ENCODE peak calls at places on chromosome 7, in seven cellular contexts. One of them, this sample, is unnamed.

GRCh38 chr7:27053153-27053552 is 42.6 kb downstream of the HOXA1 start:
- DNase-seq in endodermal cell: peak
- DNase-seq in nephron progenitor cell: peak
- DNase-seq in body of pancreas: no peak
- DNase-seq in HFFc6: no peak
- DNase-seq in mammary epithelial cell: no peak
- DNase-seq in choroid plexus epithelial cell: no peak
- DNase-seq in this sample: no peak

GRCh38 chr7:151682831-151683614 is 163.3 kb upstream of the RHEB start:
- DNase-seq in endodermal cell: no peak
- DNase-seq in nephron progenitor cell: no peak
- DNase-seq in body of pancreas: no peak
- DNase-seq in HFFc6: no peak
- DNase-seq in mammary epithelial cell: no peak
- DNase-seq in choroid plexus epithelial cell: no peak
- DNase-seq in this sample: no peak

GRCh38 chr7:41943098-41943577 is 240.2 kb upstream of the INHBA start:
- DNase-seq in endodermal cell: peak
- DNase-seq in nephron progenitor cell: peak
- DNase-seq in body of pancreas: peak
- DNase-seq in HFFc6: peak
- DNase-seq in mammary epithelial cell: peak
- DNase-seq in choroid plexus epithelial cell: peak
- DNase-seq in this sample: peak

GRCh38 chr7:127066974-127067373 is 185.8 kb downstream of the GRM8 start:
- DNase-seq in endodermal cell: peak
- DNase-seq in nephron progenitor cell: no peak
- DNase-seq in body of pancreas: no peak
- DNase-seq in HFFc6: no peak
- DNase-seq in mammary epithelial cell: no peak
- DNase-seq in choroid plexus epithelial cell: no peak
- DNase-seq in this sample: no peak

GRCh38 chr7:20219446-20220292 is 2.5 kb upstream of the MACC1 start:
- DNase-seq in endodermal cell: peak
- DNase-seq in nephron progenitor cell: peak
- DNase-seq in body of pancreas: peak
- DNase-seq in HFFc6: no peak
- DNase-seq in mammary epithelial cell: peak
- DNase-seq in choroid plexus epithelial cell: peak
- DNase-seq in this sample: peak

GRCh38 chr7:137904826-137905225 is 58.1 kb upstream of the DGKI start:
- DNase-seq in endodermal cell: no peak
- DNase-seq in nephron progenitor cell: no peak
- DNase-seq in body of pancreas: no peak
- DNase-seq in HFFc6: no peak
- DNase-seq in mammary epithelial cell: no peak
- DNase-seq in choroid plexus epithelial cell: no peak
- DNase-seq in this sample: no peak

GRCh38 chr7:54546986-54547314 is 4.8 kb downstream of the VSTM2A start:
- DNase-seq in endodermal cell: no peak
- DNase-seq in nephron progenitor cell: no peak
- DNase-seq in body of pancreas: no peak
- DNase-seq in HFFc6: no peak
- DNase-seq in mammary epithelial cell: no peak
- DNase-seq in choroid plexus epithelial cell: no peak
- DNase-seq in this sample: no peak

GRCh38 chr7:103679156-103680132 is 233.4 kb upstream of the SLC26A5 start:
- DNase-seq in endodermal cell: no peak
- DNase-seq in nephron progenitor cell: no peak
- DNase-seq in body of pancreas: no peak
- DNase-seq in HFFc6: no peak
- DNase-seq in mammary epithelial cell: peak
- DNase-seq in choroid plexus epithelial cell: peak
- DNase-seq in this sample: no peak

GRCh38 chr7:48899932-48900331 is 24.4 kb upstream of the CDC14C start:
- DNase-seq in endodermal cell: no peak
- DNase-seq in nephron progenitor cell: no peak
- DNase-seq in body of pancreas: no peak
- DNase-seq in HFFc6: no peak
- DNase-seq in mammary epithelial cell: peak
- DNase-seq in choroid plexus epithelial cell: peak
- DNase-seq in this sample: no peak

GRCh38 chr7:36349626-36350025 is 40.0 kb upstream of the ANLN start:
- DNase-seq in endodermal cell: no peak
- DNase-seq in nephron progenitor cell: no peak
- DNase-seq in body of pancreas: no peak
- DNase-seq in HFFc6: no peak
- DNase-seq in mammary epithelial cell: peak
- DNase-seq in choroid plexus epithelial cell: peak
- DNase-seq in this sample: no peak

GRCh38 chr7:100396421-100396982 is 23.2 kb downstream of the PILRA start:
- DNase-seq in endodermal cell: no peak
- DNase-seq in nephron progenitor cell: no peak
- DNase-seq in body of pancreas: no peak
- DNase-seq in HFFc6: no peak
- DNase-seq in mammary epithelial cell: no peak
- DNase-seq in choroid plexus epithelial cell: peak
- DNase-seq in this sample: no peak

GRCh38 chr7:98278936-98279335 is 2.5 kb upstream of the BRI3 start:
- DNase-seq in endodermal cell: no peak
- DNase-seq in nephron progenitor cell: no peak
- DNase-seq in body of pancreas: no peak
- DNase-seq in HFFc6: no peak
- DNase-seq in mammary epithelial cell: no peak
- DNase-seq in choroid plexus epithelial cell: no peak
- DNase-seq in this sample: no peak

GRCh38 chr7:130180571-130180971 is 24.6 kb downstream of the TMEM209 start:
- DNase-seq in endodermal cell: no peak
- DNase-seq in nephron progenitor cell: no peak
- DNase-seq in body of pancreas: no peak
- DNase-seq in HFFc6: peak
- DNase-seq in mammary epithelial cell: peak
- DNase-seq in choroid plexus epithelial cell: peak
- DNase-seq in this sample: no peak

GRCh38 chr7:106110238-106110560 is 1.9 kb downstream of the SYPL1 start:
- DNase-seq in endodermal cell: no peak
- DNase-seq in nephron progenitor cell: no peak
- DNase-seq in body of pancreas: no peak
- DNase-seq in HFFc6: no peak
- DNase-seq in mammary epithelial cell: peak
- DNase-seq in choroid plexus epithelial cell: peak
- DNase-seq in this sample: no peak

GRCh38 chr7:2082357-2083038 is 150.2 kb downstream of the MAD1L1 start:
- DNase-seq in endodermal cell: no peak
- DNase-seq in nephron progenitor cell: peak
- DNase-seq in body of pancreas: no peak
- DNase-seq in HFFc6: peak
- DNase-seq in mammary epithelial cell: no peak
- DNase-seq in choroid plexus epithelial cell: peak
- DNase-seq in this sample: peak

GRCh38 chr7:30224511-30225031 is 59.8 kb upstream of the ZNRF2 start:
- DNase-seq in endodermal cell: no peak
- DNase-seq in nephron progenitor cell: no peak
- DNase-seq in body of pancreas: no peak
- DNase-seq in HFFc6: peak
- DNase-seq in mammary epithelial cell: peak
- DNase-seq in choroid plexus epithelial cell: peak
- DNase-seq in this sample: peak

GRCh38 chr7:17651926-17652385 is 288.3 kb downstream of the SNX13 start:
- DNase-seq in endodermal cell: no peak
- DNase-seq in nephron progenitor cell: no peak
- DNase-seq in body of pancreas: no peak
- DNase-seq in HFFc6: peak
- DNase-seq in mammary epithelial cell: peak
- DNase-seq in choroid plexus epithelial cell: peak
- DNase-seq in this sample: peak

GRCh38 chr7:138834583-138834982 is 36.6 kb upstream of the ATP6V0A4 start:
- DNase-seq in endodermal cell: no peak
- DNase-seq in nephron progenitor cell: no peak
- DNase-seq in body of pancreas: no peak
- DNase-seq in HFFc6: no peak
- DNase-seq in mammary epithelial cell: no peak
- DNase-seq in choroid plexus epithelial cell: no peak
- DNase-seq in this sample: no peak

GRCh38 chr7:1114088-1114487 is 26.2 kb downstream of the GPER1 start:
- DNase-seq in endodermal cell: no peak
- DNase-seq in nephron progenitor cell: no peak
- DNase-seq in body of pancreas: no peak
- DNase-seq in HFFc6: no peak
- DNase-seq in mammary epithelial cell: no peak
- DNase-seq in choroid plexus epithelial cell: no peak
- DNase-seq in this sample: no peak

GRCh38 chr7:2633538-2634264 is 1.9 kb downstream of the TTYH3 start:
- DNase-seq in endodermal cell: peak
- DNase-seq in nephron progenitor cell: no peak
- DNase-seq in body of pancreas: no peak
- DNase-seq in HFFc6: peak
- DNase-seq in mammary epithelial cell: peak
- DNase-seq in choroid plexus epithelial cell: peak
- DNase-seq in this sample: peak

GRCh38 chr7:4830176-4830575 is 31.7 kb downstream of the PAPOLB start:
- DNase-seq in endodermal cell: peak
- DNase-seq in nephron progenitor cell: peak
- DNase-seq in body of pancreas: peak
- DNase-seq in HFFc6: peak
- DNase-seq in mammary epithelial cell: no peak
- DNase-seq in choroid plexus epithelial cell: peak
- DNase-seq in this sample: peak
- TF ChIP-seq CTCF in endodermal cell: peak
- TF ChIP-seq CTCF in nephron progenitor cell: peak
- TF ChIP-seq CTCF in body of pancreas: peak
- TF ChIP-seq CTCF in HFFc6: peak
- TF ChIP-seq CTCF in mammary epithelial cell: no peak
- TF ChIP-seq CTCF in choroid plexus epithelial cell: peak
- TF ChIP-seq CTCF in this sample: peak

DNA sequence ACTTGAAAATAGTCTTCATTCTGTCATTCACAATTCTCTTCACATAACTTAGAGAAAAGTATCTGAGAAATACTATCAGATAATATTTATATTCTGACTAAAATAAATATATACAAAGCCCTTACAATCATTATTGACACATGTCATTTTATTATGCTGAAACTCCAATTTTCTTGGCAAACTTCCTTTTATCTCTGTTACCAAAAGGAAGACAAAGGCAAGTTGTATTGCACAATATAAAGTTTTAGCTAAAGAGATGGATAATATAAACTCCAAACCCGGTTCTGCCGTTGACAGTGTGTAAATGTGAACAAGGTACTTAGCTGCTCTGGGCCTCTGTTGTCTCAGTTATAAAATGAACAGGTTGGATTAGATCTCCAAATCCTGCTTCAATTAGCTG is 99.0 kb upstream of the MDFIC start:
- DNase-seq in endodermal cell: no peak
- DNase-seq in nephron progenitor cell: no peak
- DNase-seq in body of pancreas: no peak
- DNase-seq in HFFc6: no peak
- DNase-seq in mammary epithelial cell: no peak
- DNase-seq in choroid plexus epithelial cell: no peak
- DNase-seq in this sample: no peak
- TF ChIP-seq CTCF in endodermal cell: no peak
- TF ChIP-seq CTCF in nephron progenitor cell: no peak
- TF ChIP-seq CTCF in body of pancreas: no peak
- TF ChIP-seq CTCF in HFFc6: no peak
- TF ChIP-seq CTCF in mammary epithelial cell: no peak
- TF ChIP-seq CTCF in choroid plexus epithelial cell: no peak
- TF ChIP-seq CTCF in this sample: no peak

DNA sequence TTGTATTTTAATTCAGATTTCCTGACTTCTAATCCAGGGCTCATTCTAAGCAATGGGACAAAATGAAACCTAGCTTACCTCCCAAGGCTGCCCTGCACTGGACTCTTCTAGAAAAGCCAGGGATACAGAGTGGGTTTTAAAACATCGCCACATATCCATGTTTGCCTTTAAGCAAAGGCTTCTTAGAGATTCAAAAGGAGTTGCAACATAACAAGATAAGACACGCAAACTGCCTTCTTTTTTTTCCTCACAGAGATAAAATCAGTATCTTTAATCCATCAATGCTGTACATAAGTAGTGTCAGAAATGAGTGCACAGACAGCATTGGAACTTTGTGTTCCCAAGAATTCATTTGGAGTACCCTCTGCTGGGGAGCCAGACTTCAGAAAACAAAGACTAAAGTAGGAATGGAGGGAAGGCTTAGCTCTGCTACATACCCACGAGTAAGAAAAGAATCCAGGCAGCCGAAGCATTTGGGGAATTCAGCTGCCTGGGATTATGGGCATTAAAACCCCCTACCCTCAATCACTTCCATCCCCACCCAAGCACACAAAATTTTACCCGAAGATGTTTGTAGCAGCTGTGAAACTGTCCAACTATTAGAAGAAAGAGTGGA is 427.8 kb downstream of the ARL4A start:
- DNase-seq in endodermal cell: peak
- DNase-seq in nephron progenitor cell: no peak
- DNase-seq in body of pancreas: no peak
- DNase-seq in HFFc6: no peak
- DNase-seq in mammary epithelial cell: peak
- DNase-seq in choroid plexus epithelial cell: peak
- DNase-seq in this sample: no peak
- TF ChIP-seq CTCF in endodermal cell: no peak
- TF ChIP-seq CTCF in nephron progenitor cell: no peak
- TF ChIP-seq CTCF in body of pancreas: no peak
- TF ChIP-seq CTCF in HFFc6: peak
- TF ChIP-seq CTCF in mammary epithelial cell: peak
- TF ChIP-seq CTCF in choroid plexus epithelial cell: peak
- TF ChIP-seq CTCF in this sample: peak

GRCh38 chr7:93883078-93883916 is 7.3 kb downstream of the TFPI2 start:
- DNase-seq in endodermal cell: no peak
- DNase-seq in nephron progenitor cell: no peak
- DNase-seq in body of pancreas: no peak
- DNase-seq in HFFc6: no peak
- DNase-seq in mammary epithelial cell: no peak
- DNase-seq in choroid plexus epithelial cell: peak
- DNase-seq in this sample: peak

GRCh38 chr7:93879356-93879755 is 11.2 kb downstream of the TFPI2 start:
- DNase-seq in endodermal cell: no peak
- DNase-seq in nephron progenitor cell: no peak
- DNase-seq in body of pancreas: no peak
- DNase-seq in HFFc6: no peak
- DNase-seq in mammary epithelial cell: no peak
- DNase-seq in choroid plexus epithelial cell: no peak
- DNase-seq in this sample: no peak

GRCh38 chr7:93873998-93874574 is 16.5 kb downstream of the TFPI2 start:
- DNase-seq in endodermal cell: peak
- DNase-seq in nephron progenitor cell: no peak
- DNase-seq in body of pancreas: no peak
- DNase-seq in HFFc6: no peak
- DNase-seq in mammary epithelial cell: no peak
- DNase-seq in choroid plexus epithelial cell: no peak
- DNase-seq in this sample: no peak

GRCh38 chr7:93882481-93882880 is 8.1 kb downstream of the TFPI2 start:
- DNase-seq in endodermal cell: no peak
- DNase-seq in nephron progenitor cell: no peak
- DNase-seq in body of pancreas: no peak
- DNase-seq in HFFc6: no peak
- DNase-seq in mammary epithelial cell: no peak
- DNase-seq in choroid plexus epithelial cell: no peak
- DNase-seq in this sample: no peak

DNA sequence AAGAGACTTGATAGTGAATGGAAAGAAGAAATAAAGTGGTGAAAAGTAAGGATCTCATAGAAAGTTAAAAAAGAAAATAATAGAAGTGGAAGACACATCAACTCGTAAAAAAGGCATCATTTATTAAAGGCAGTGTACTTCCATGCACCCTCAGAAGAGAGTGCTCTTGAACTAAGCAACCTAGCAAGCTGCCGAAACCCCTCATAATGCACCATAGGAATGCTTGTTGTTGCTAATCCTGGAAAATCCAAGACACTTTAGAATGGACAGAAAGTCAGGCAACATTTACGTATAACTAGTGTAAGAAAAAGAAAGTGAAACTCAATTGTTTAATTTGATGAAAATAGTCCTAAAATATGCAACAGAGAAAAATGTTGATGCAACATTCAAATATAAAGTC is 12.8 kb downstream of the TFPI2 start:
- DNase-seq in endodermal cell: no peak
- DNase-seq in nephron progenitor cell: no peak
- DNase-seq in body of pancreas: no peak
- DNase-seq in HFFc6: no peak
- DNase-seq in mammary epithelial cell: no peak
- DNase-seq in choroid plexus epithelial cell: peak
- DNase-seq in this sample: no peak
- TF ChIP-seq CTCF in endodermal cell: no peak
- TF ChIP-seq CTCF in nephron progenitor cell: no peak
- TF ChIP-seq CTCF in body of pancreas: no peak
- TF ChIP-seq CTCF in HFFc6: peak
- TF ChIP-seq CTCF in mammary epithelial cell: no peak
- TF ChIP-seq CTCF in choroid plexus epithelial cell: peak
- TF ChIP-seq CTCF in this sample: no peak

This sample was measured in brain microvascular endothelial cell.